ENCODE peak calls at places on chromosomes 12 and 14, in five cellular contexts. H is effector memory CD4-positive, alpha-beta T cell; V is mucosa of descending colon; E is aorta; K is H9. I is an unnamed sample.

GRCh38 chr14:95360828-95361227 is 41.1 kb upstream of the CLMN start:
- DNase-seq in V (no peak), E (no peak), H (no peak), K (peak; percentile 55), I (no peak)

GRCh38 chr12:124696689-124697476 is 129.5 kb upstream of the NCOR2 start:
- DNase-seq in E (no peak), H (no peak), V (no peak), K (no peak), I (peak; percentile 23)

GRCh38 chr12:126108247-126108646 is 1043.0 kb downstream of the AACS start:
- DNase-seq in H (no peak), E (no peak), V (no peak), K (no peak), I (no peak)

GRCh38 chr12:27790179-27790578 is 10.1 kb upstream of the MANSC4 start:
- DNase-seq in E (no peak), K (no peak), H (no peak), V (no peak), I (no peak)

GRCh38 chr14:71692496-71692895 is 239.7 kb upstream of the RGS6 start:
- DNase-seq in E (peak; percentile 73), K (no peak), V (no peak), H (no peak), I (peak; percentile 76)

GRCh38 chr14:59009967-59010366 is 178.5 kb upstream of the DAAM1 start:
- DNase-seq in K (no peak), V (no peak), E (no peak), H (no peak), I (no peak)

GRCh38 chr12:67593041-67593870 is 55.3 kb upstream of the DYRK2 start:
- DNase-seq in H (no peak), V (no peak), E (no peak), K (no peak), I (no peak)

GRCh38 chr12:112664569-112664968 is 127.0 kb upstream of the RPH3A start:
- DNase-seq in V (no peak), K (peak; percentile 45), E (no peak), H (no peak), I (no peak)

GRCh38 chr12:4091001-4091789 is 182.4 kb upstream of the CCND2 start:
- DNase-seq in H (no peak), K (no peak), E (no peak), V (no peak), I (no peak)

GRCh38 chr12:62841841-62842240 is 93.1 kb downstream of the PPM1H start:
- DNase-seq in K (no peak), E (no peak), V (no peak), H (no peak), I (no peak)

GRCh38 chr14:97634786-97635185 is 837.6 kb downstream of the VRK1 start:
- DNase-seq in H (no peak), E (no peak), V (no peak), K (no peak), I (no peak)

GRCh38 chr12:102408487-102409297 is 71.7 kb downstream of the IGF1 start:
- DNase-seq in K (no peak), H (no peak), V (no peak), E (no peak), I (no peak)

GRCh38 chr12:107344035-107344808 is 250.9 kb upstream of the CRY1 start:
- DNase-seq in V (no peak), E (no peak), K (no peak), H (no peak), I (no peak)

GRCh38 chr12:4388662-4389061 is 9.2 kb upstream of the FGF23 start:
- DNase-seq in V (no peak), E (no peak), K (peak; percentile 15), H (no peak), I (no peak)

GRCh38 chr12:7782055-7782454 is 7.1 kb upstream of the NANOG start:
- DNase-seq in H (no peak), V (no peak), E (no peak), K (no peak), I (no peak)

GRCh38 chr12:7788316-7788689 is 899 bp upstream of the NANOG start:
- DNase-seq in V (no peak), H (no peak), E (no peak), K (no peak), I (no peak)

GRCh38 chr12:7787574-7788315 is 1.5 kb upstream of the NANOG start:
- DNase-seq in V (no peak), H (no peak), K (peak; percentile 90), E (no peak), I (no peak)
- H3K4me1 ChIP-seq in V (no peaks in the 10 kb centered on the region), H (no peaks in the 10 kb centered on the region), K (no peaks in the 10 kb centered on the region), E (no peaks in the 10 kb centered on the region), I (no peaks in the 10 kb centered on the region)

DNA sequence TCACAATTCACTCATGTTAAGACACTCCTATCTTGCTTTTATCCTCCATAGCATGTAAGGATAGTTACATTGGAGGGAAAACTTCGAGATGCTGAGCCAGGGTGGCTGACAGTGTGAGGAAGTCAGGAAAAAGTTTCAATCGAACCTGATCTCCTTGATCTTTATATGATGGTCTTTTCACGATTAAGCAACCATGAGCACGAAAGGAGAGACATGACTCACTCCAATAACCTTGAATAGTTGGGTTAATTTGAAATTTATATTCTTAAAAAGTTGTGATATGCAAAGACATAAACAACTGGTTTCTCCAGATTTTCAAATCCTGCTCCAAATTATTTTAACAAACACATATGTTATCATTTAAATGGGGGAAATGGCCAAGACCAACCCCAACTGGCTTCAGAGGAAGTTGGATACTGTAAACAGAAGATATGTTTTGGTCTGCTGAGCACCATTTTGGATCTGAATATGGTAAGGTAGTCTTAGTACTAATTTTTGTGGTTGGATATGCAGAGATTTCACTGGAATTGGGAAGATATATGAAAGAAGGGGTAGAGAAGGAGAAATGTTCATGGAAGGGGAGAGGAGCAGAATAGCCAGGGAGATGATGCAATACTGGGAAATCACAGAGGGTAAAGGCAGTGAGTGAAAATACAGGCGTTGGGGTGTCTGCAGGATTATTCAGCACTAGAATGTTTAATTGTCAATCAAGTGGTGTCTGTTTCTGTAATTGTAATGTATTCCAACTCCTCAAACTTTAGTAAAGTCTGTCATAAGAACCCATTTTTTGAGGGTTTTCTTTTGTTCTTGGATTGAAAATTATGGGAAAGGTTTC is 185.2 kb upstream of the SLC38A2 start:
- DNase-seq in K (no peak), E (no peak), H (no peak), V (no peak), I (no peak)
- H3K4me1 ChIP-seq in K (peaks cover 2% of the 10 kb centered on the region), E (peaks cover 8% of the 10 kb centered on the region), H (no peaks in the 10 kb centered on the region), V (no peaks in the 10 kb centered on the region), I (peaks cover 84% of the 10 kb centered on the region)

GRCh38 chr14:99757331-99758070 is 35.7 kb upstream of the EML1 start:
- DNase-seq in E (peak; percentile 43), H (no peak), K (no peak), V (no peak), I (peak; percentile 97)
- H3K4me1 ChIP-seq in E (peaks cover 3% of the 10 kb centered on the region), H (no peaks in the 10 kb centered on the region), K (peaks cover 7% of the 10 kb centered on the region), V (peaks cover 6% of the 10 kb centered on the region), I (peaks cover 62% of the 10 kb centered on the region)

DNA sequence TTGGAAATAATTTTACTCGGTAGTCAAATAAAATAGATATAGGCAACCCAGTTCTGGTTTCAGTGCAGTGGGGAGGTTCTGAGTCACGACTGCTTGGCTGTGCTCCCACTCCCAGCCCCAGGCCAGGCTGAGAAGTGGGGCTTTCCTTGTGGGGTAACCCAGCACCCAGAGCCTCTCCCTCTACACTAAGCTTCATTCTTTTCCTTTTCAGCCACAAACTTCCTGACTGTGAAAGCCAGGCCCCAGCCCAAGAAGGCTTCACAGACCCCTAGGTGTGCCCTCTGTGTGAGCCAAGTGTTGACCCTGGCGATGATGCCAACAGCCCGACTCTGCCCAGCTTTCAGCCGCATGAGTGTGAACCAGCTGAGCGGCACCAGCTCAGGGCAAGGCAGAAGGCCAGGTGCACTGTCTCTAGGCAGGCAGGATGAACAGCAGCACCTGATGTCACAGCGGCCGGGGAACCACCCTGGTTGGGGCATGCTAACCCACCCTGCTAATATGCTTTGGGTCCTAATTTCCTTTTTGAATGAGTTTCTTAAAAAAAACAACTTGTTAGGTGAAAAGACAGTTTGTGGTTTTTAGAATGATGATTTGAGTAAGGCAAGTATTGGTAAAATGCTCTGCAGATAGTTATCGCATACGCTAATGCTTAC is 42.2 kb upstream of the ATP23 start:
- DNase-seq in E (peak; percentile 81), V (peak; percentile 79), H (peak; percentile 80), K (no peak), I (peak; percentile 92)
- H3K4me1 ChIP-seq in E (peaks cover 6% of the 10 kb centered on the region), V (peaks cover 43% of the 10 kb centered on the region), H (peaks cover 53% of the 10 kb centered on the region), K (peaks cover 11% of the 10 kb centered on the region), I (peaks cover 49% of the 10 kb centered on the region)

GRCh38 chr12:71945883-71946282 is 7.2 kb downstream of the TPH2 start:
- DNase-seq in V (no peak), K (no peak), E (no peak), H (no peak), I (no peak)
- H3K4me1 ChIP-seq in V (no peaks in the 10 kb centered on the region), K (peaks cover 26% of the 10 kb centered on the region), E (no peaks in the 10 kb centered on the region), H (no peaks in the 10 kb centered on the region), I (peaks cover 3% of the 10 kb centered on the region)

GRCh38 chr14:68684466-68685418 is 108.1 kb downstream of the ZFP36L1 start:
- DNase-seq in K (no peak), E (no peak), H (no peak), V (no peak), I (peak; percentile 43)
- H3K4me1 ChIP-seq in K (peaks cover 5% of the 10 kb centered on the region), E (peaks cover 13% of the 10 kb centered on the region), H (peaks cover 48% of the 10 kb centered on the region), V (peaks cover 5% of the 10 kb centered on the region), I (peaks cover 60% of the 10 kb centered on the region)

GRCh38 chr12:109127533-109128242 is 11.3 kb downstream of the ACACB start:
- DNase-seq in V (no peak), K (no peak), E (no peak), H (no peak), I (no peak)

GRCh38 chr12:109130297-109130696 is 13.9 kb downstream of the ACACB start:
- DNase-seq in K (no peak), H (no peak), V (no peak), E (no peak), I (no peak)

GRCh38 chr12:109134186-109134917 is 18.0 kb downstream of the ACACB start:
- DNase-seq in H (no peak), K (peak; percentile 81), E (peak; percentile 59), V (no peak), I (peak; percentile 82)

GRCh38 chr12:109130755-109131521 is 14.6 kb downstream of the ACACB start:
- DNase-seq in E (peak; percentile 59), H (no peak), V (no peak), K (no peak), I (no peak)

GRCh38 chr12:109131522-109132050 is 15.2 kb downstream of the ACACB start:
- DNase-seq in K (no peak), V (no peak), E (no peak), H (no peak), I (peak; percentile 61)
- H3K4me1 ChIP-seq in K (no peaks in the 10 kb centered on the region), V (no peaks in the 10 kb centered on the region), E (no peaks in the 10 kb centered on the region), H (no peaks in the 10 kb centered on the region), I (no peaks in the 10 kb centered on the region)

GRCh38 chr12:117044790-117045174 is 54.4 kb downstream of the TESC start:
- DNase-seq in K (no peak), H (no peak), V (peak; percentile 26), E (no peak), I (peak; percentile 80)

GRCh38 chr12:117042171-117042809 is 56.9 kb downstream of the TESC start:
- DNase-seq in H (no peak), K (no peak), E (no peak), V (peak; percentile 41), I (peak; percentile 95)

GRCh38 chr12:117044311-117044710 is 54.9 kb downstream of the TESC start:
- DNase-seq in H (no peak), V (peak; percentile 21), E (no peak), K (no peak), I (no peak)

GRCh38 chr12:117041798-117042170 is 57.4 kb downstream of the TESC start:
- DNase-seq in V (peak; percentile 34), E (no peak), K (no peak), H (no peak), I (no peak)

DNA sequence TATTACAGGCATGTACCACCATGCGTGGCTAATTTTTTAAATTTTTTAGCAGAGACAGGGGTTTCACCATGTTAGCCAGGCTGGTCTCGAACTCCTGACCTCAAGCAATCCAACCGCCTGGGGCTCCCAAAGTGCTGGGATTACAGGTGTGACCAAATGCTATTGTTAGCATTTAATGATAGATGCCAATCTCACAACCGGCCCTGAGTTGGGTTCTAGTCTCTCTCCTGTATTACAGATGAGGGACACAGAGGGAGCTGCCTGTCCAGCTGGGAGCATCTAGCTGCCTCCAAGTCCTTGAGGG is 55.7 kb downstream of the TESC start:
- DNase-seq in H (no peak), E (no peak), K (no peak), V (no peak), I (no peak)
- H3K4me1 ChIP-seq in H (no peaks in the 10 kb centered on the region), E (no peaks in the 10 kb centered on the region), K (peaks cover 5% of the 10 kb centered on the region), V (no peaks in the 10 kb centered on the region), I (peaks cover 11% of the 10 kb centered on the region)